ENCODE peak calls at places on chromosomes 5 and 9, in eight cellular contexts. K is tibial artery, M is body of pancreas, E is transverse colon, I is ovary, P is left ventricle myocardium inferior, S is IMR-90, O is heart left ventricle. F is an unnamed sample.

GRCh38 chr9:27150758-27151431 is 41.9 kb downstream of the TEK start:
- DNase-seq in K (no peak), M (no peak), E (no peak), I (no peak), P (no peak), S (peak; percentile 77), O (no peak), F (no peak)

GRCh38 chr5:135861646-135862045 is 27.2 kb downstream of the SLC25A48 start:
- DNase-seq in K (no peak), M (no peak), E (no peak), I (no peak), P (no peak), S (no peak), O (no peak), F (no peak)

GRCh38 chr5:168023190-168023589 is 268.3 kb upstream of the WWC1 start:
- DNase-seq in K (no peak), M (no peak), E (peak; percentile 26), I (peak; percentile 23), P (peak; percentile 73), S (no peak), O (peak; percentile 87), F (no peak)

GRCh38 chr5:1322955-1323802 is 21.7 kb downstream of the CLPTM1L start:
- DNase-seq in K (peak; percentile 8), M (peak; percentile 15), E (no peak), I (no peak), P (no peak), S (no peak), O (peak; percentile 17), F (peak; percentile 55)

GRCh38 chr5:176153741-176154140 is 84.5 kb upstream of the SIMC1 start:
- DNase-seq in K (no peak), M (no peak), E (no peak), I (peak; percentile 64), P (no peak), S (no peak), O (no peak), F (no peak)

GRCh38 chr5:17315710-17316221 is 98.3 kb downstream of the BASP1 start:
- DNase-seq in K (no peak), M (no peak), E (no peak), I (no peak), P (no peak), S (peak; percentile 90), O (no peak), F (no peak)

GRCh38 chr5:173989432-173990082 is 587 bp downstream of the C5orf47 start:
- DNase-seq in K (no peak), M (no peak), E (no peak), I (no peak), P (no peak), S (no peak), O (no peak), F (no peak)

GRCh38 chr9:68462004-68462775 is 78.5 kb downstream of the TMEM252 start:
- DNase-seq in K (no peak), M (no peak), E (no peak), I (no peak), P (no peak), S (no peak), O (no peak), F (no peak)

GRCh38 chr9:134475051-134475790 is 149.0 kb downstream of the RXRA start:
- DNase-seq in K (peak; percentile 72), M (peak; percentile 34), E (peak; percentile 63), I (peak; percentile 80), P (peak; percentile 85), S (peak; percentile 81), O (peak; percentile 83), F (no peak)

GRCh38 chr5:170939178-170939577 is 77.4 kb downstream of the RANBP17 start:
- DNase-seq in K (no peak), M (no peak), E (no peak), I (no peak), P (no peak), S (no peak), O (no peak), F (no peak)

GRCh38 chr9:504921-505821 is 290.5 kb downstream of the DOCK8 start:
- DNase-seq in K (peak; percentile 30), M (peak; percentile 24), E (peak; percentile 37), I (peak; percentile 38), P (peak; percentile 29), S (no peak), O (peak; percentile 50), F (peak; percentile 71)

GRCh38 chr5:119275146-119275872 is 80.5 kb upstream of the TNFAIP8 start:
- DNase-seq in K (no peak), M (no peak), E (no peak), I (no peak), P (no peak), S (peak; percentile 61), O (no peak), F (no peak)

GRCh38 chr9:107174441-107174840 is 108.6 kb upstream of the RAD23B start:
- DNase-seq in K (no peak), M (no peak), E (no peak), I (no peak), P (no peak), S (no peak), O (no peak), F (no peak)

GRCh38 chr5:151585970-151586369 is 5.2 kb downstream of the FAT2 start:
- DNase-seq in K (no peak), M (no peak), E (no peak), I (no peak), P (peak; percentile 42), S (no peak), O (peak; percentile 43), F (no peak)

DNA sequence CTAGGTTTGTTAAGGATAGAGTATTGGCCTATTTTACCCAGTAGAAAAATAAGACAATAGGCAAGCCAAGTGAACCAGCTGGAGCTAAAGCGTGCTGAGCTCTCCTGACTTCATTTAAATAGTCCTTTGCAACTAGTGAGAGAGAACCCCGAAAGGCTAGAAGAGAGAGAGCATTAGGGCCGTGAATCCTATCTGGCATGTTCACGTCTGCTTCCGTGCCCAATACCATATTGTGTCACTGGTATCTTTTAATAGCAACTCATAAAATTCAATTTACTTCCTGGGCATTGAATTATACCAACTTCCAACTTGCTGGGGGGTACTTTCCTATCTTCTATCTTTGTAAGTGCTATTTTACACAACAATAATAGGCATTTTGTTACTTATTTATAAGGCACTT is 13.8 kb downstream of the DNAJC18 start:
- DNase-seq in K (no peak), M (no peak), E (no peak), I (no peak), P (no peak), S (no peak), O (no peak), F (no peak)
- H3K36me3 ChIP-seq in K (peaks cover 45% of the 10 kb centered on the region), M (no peaks in the 10 kb centered on the region), E (no peaks in the 10 kb centered on the region), I (no peaks in the 10 kb centered on the region), P (peaks cover 66% of the 10 kb centered on the region), S (peaks cover 24% of the 10 kb centered on the region), O (peaks cover 4% of the 10 kb centered on the region), F (peaks cover 44% of the 10 kb centered on the region)

DNA sequence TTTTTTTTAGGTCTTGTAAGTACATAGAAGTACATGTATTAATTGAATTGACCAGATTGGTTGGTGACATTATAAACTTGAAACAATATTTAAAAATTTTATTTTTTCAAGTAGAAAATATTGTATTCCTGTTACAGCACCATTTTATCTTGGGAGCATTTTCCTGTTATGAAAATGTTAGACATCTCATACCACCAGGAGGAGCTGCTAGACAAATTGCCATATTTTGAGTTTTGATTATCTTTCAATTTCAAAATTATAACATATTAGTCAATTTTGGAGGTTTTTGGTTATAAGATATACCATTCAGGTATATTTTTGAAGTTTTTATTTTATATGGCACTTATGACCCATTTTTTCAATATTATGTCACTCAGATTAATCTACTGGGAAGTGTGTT is 84.4 kb downstream of the CNTLN start:
- DNase-seq in K (no peak), M (no peak), E (no peak), I (no peak), P (no peak), S (peak; percentile 10), O (no peak), F (no peak)
- TF ChIP-seq CTCF in K (no peak), M (peak; percentile 35), E (no peak), I (no peak), P (no peak), S (peak; percentile 51), O (no peak), F (no peak)

DNA sequence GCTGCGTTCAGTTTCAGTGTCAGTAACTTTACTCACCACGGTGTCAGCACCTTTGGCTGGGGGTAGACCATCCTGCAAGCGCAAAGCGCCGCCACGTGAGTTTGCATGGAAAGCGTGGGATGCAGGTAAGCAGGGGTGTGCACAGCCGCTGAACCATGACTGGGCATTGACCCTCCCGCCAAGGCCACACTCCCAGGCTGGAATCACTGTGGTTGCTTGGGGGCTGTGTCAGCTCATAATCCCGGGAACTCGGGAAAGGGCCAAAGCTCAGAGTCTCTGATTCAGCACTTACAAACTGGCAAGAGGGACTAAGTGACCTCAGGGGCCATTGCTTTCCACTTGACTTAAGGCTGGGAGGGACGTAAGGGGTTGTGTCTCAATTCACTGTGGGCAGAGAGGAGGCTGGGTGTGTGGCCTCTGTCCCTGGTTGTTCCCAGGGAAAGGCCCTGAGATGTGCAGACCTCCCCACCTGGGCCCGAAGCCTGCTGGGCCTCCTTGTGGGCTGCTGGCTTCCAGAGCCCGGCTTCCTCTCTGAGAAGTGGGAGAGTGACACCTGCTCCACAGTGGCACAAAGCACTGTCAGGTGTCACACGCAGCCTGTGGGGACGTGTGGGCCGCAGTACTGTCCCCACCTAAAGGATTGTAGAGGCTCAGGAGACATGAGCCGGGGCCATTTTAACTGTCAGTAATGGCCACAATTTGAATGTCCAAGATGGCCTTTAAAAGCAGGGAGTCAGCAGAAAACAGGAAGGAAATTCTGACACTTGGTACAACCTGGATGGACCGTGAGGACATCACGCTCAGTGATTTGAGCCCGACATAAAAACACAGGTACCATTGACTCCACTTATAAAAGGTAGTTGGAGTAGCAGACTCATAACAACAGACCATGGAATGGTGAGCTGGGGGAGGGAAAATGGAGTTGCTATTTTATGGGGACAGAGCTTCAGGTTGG is 16.7 kb downstream of the ABO start:
- DNase-seq in K (no peak), M (no peak), E (no peak), I (no peak), P (no peak), S (no peak), O (no peak), F (no peak)
- H3K36me3 ChIP-seq in K (no peaks in the 10 kb centered on the region), M (no peaks in the 10 kb centered on the region), E (no peaks in the 10 kb centered on the region), I (no peaks in the 10 kb centered on the region), P (no peaks in the 10 kb centered on the region), S (no peaks in the 10 kb centered on the region), O (no peaks in the 10 kb centered on the region), F (no peaks in the 10 kb centered on the region)

GRCh38 chr9:90773593-90773992 is 28.0 kb upstream of the SYK start:
- DNase-seq in K (no peak), M (no peak), E (peak; percentile 26), I (no peak), P (no peak), S (no peak), O (no peak), F (no peak)
- TF ChIP-seq CTCF in K (no peak), M (peak; percentile 33), E (peak; percentile 31), I (no peak), P (peak; percentile 42), S (peak; percentile 24), O (peak; percentile 15), F (peak; percentile 28)

GRCh38 chr9:31996331-31996730 is 388.1 kb upstream of the ACO1 start:
- DNase-seq in K (no peak), M (no peak), E (no peak), I (no peak), P (no peak), S (no peak), O (no peak), F (no peak)
- H3K36me3 ChIP-seq in K (no peaks in the 10 kb centered on the region), M (no peaks in the 10 kb centered on the region), E (no peaks in the 10 kb centered on the region), I (no peaks in the 10 kb centered on the region), P (no peaks in the 10 kb centered on the region), S (no peaks in the 10 kb centered on the region), O (no peaks in the 10 kb centered on the region), F (no peaks in the 10 kb centered on the region)